ENCODE peak calls at places on chromosomes 5 and 9, in five cellular contexts. V, S, O, K and W are unnamed samples.

GRCh38 chr5:42656661-42657035 is 100.0 kb upstream of the CCDC152 start:
- DNase-seq in V (peak), O (no peak), K (no peak), S (no peak), W (no peak)

GRCh38 chr5:60533789-60534188 is 166.2 kb downstream of the DEPDC1B start:
- DNase-seq in O (no peak), V (no peak), K (no peak), S (no peak), W (no peak)

GRCh38 chr9:133516256-133516960 is 8.4 kb downstream of the MYMK start:
- DNase-seq in V (no peak), S (no peak), K (no peak), O (no peak), W (no peak)

GRCh38 chr5:96031811-96032261 is 70.2 kb upstream of the ELL2 start:
- DNase-seq in O (no peak), V (no peak), K (no peak), S (no peak), W (no peak)

GRCh38 chr5:24765219-24765618 is 120.4 kb upstream of the CDH10 start:
- DNase-seq in K (no peak), V (no peak), O (no peak), S (no peak), W (no peak)

GRCh38 chr5:110879675-110880074 is 140.9 kb downstream of the SLC25A46 start:
- DNase-seq in S (no peak), O (no peak), K (no peak), V (no peak), W (no peak)

GRCh38 chr5:1465966-1466471 is 20.8 kb upstream of the SLC6A3 start:
- DNase-seq in S (no peak), V (no peak), K (peak), O (no peak), W (no peak)

GRCh38 chr5:13976867-13977479 is 32.5 kb upstream of the DNAH5 start:
- DNase-seq in S (no peak), K (no peak), V (peak), O (peak), W (no peak)

DNA sequence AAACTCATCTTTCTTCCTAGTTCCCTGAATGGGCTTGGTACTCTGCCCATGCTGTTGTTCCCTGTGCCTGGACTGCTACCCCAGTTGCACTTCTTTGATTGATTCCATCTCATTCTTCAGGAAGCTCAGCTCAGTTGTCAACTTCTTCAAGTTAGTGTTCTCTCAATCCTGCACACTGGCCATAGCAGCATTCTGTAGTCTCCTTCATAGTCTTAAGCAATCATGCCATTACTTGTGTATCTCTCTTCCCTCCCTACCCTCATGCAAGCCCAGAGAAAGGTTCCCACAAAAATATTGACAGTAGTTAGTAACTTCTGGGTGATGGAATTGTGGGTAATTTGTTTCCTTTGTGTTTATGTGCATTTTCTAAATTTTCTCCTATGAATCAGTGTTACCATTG is 5.5 kb downstream of the KDM4C start:
- DNase-seq in S (no peak), K (no peak), V (no peak), O (no peak), W (no peak)
- H3K27ac ChIP-seq in S (no peak), K (no peak), V (no peak), O (no peak), W (no peak)

GRCh38 chr9:2018162-2018643 is 3.1 kb downstream of the SMARCA2 start:
- DNase-seq in O (no peak), K (no peak), V (no peak), S (no peak), W (no peak)

GRCh38 chr9:2018764-2019548 is 3.8 kb downstream of the SMARCA2 start:
- DNase-seq in O (no peak), S (no peak), V (no peak), K (no peak), W (no peak)

GRCh38 chr9:2016411-2017208 is 1.5 kb downstream of the SMARCA2 start:
- DNase-seq in O (peak), V (peak), K (peak), S (peak), W (peak)

GRCh38 chr9:2017209-2017458 is 2.0 kb downstream of the SMARCA2 start:
- DNase-seq in K (no peak), O (no peak), S (no peak), V (no peak), W (no peak)

DNA sequence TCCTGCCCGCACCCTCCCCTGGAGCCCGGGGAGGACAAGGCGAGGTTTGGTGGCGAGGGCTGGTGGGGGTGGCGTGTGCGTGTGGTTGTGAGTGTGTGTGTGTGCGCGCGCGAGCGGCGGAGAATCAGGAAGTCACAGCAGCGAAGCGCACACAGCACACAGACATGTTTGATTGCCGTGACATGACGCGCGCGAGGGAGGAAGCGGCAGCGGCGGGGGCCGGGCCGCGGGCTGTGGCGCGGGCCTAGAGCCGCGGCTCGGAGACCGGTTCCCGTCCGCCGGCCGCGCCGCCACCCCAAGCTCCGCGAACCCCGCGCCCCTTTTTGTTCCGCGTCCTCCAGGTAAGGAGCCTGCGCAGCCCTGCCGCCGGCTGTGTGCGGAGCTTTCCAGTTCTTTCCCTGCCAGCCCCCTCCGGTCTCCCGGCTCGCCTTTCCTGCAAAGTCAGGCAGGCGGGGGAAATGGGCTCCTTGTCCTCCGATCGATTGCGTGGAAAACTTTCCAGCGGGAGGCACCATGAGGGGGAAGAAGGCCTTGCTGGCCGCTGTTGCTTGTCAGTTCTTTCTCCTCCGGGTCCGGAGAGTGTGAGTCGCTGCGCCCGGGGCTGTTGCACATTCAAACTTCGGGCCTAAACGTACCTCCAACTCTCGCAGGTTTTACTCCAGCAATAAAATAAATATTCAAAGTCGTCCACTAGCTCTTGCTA is 2.5 kb downstream of the SMARCA2 start:
- DNase-seq in K (peak), V (peak), O (peak), S (peak), W (peak)
- H3K27ac ChIP-seq in K (peak), V (peak), O (no peak), S (peak), W (peak)

GRCh38 chr5:146041180-146041789 is 64.1 kb downstream of the PLAC8L1 start:
- DNase-seq in S (no peak), O (no peak), K (no peak), V (peak), W (no peak)
- H3K27ac ChIP-seq in S (peak), O (no peak), K (no peak), V (no peak), W (no peak)

DNA sequence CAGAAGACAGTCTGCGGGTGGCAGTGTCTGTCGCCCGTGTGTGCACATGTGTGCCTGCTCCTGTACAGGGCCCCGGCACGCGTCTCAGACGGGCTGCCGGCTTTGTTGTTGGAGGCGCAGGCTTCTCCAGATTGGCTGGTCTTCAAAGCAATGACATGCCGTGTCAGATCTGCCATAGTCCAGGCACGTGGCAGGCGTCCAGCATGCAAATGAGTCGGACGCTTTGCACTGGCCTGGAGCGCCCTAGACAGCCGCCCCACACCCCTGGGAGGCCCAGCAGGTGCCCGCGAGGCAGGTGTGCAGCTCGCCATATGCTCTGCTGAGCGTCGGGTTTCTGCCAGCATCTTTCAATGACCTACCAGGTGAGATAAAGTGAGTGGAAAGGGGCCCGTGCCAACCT is 71.5 kb downstream of the GADD45G start:
- DNase-seq in K (peak), S (peak), O (no peak), V (no peak), W (no peak)
- H3K27ac ChIP-seq in K (no peak), S (peak), O (no peak), V (no peak), W (no peak)

GRCh38 chr5:75961814-75962213 is 121.4 kb upstream of the SV2C start:
- DNase-seq in V (no peak), K (no peak), O (no peak), S (no peak), W (no peak)
- H3K27ac ChIP-seq in V (no peak), K (no peak), O (no peak), S (no peak), W (no peak)

GRCh38 chr5:71747182-71747581 is 28.1 kb downstream of the CARTPT start:
- DNase-seq in O (no peak), V (no peak), S (no peak), K (no peak), W (no peak)

GRCh38 chr5:71743135-71743534 is 24.1 kb downstream of the CARTPT start:
- DNase-seq in K (no peak), V (peak), S (no peak), O (no peak), W (no peak)

GRCh38 chr5:71748360-71748759 is 29.3 kb downstream of the CARTPT start:
- DNase-seq in V (no peak), S (peak), K (peak), O (no peak), W (peak)

GRCh38 chr5:71740015-71740753 is 21.1 kb downstream of the CARTPT start:
- DNase-seq in S (no peak), V (no peak), K (no peak), O (no peak), W (no peak)

DNA sequence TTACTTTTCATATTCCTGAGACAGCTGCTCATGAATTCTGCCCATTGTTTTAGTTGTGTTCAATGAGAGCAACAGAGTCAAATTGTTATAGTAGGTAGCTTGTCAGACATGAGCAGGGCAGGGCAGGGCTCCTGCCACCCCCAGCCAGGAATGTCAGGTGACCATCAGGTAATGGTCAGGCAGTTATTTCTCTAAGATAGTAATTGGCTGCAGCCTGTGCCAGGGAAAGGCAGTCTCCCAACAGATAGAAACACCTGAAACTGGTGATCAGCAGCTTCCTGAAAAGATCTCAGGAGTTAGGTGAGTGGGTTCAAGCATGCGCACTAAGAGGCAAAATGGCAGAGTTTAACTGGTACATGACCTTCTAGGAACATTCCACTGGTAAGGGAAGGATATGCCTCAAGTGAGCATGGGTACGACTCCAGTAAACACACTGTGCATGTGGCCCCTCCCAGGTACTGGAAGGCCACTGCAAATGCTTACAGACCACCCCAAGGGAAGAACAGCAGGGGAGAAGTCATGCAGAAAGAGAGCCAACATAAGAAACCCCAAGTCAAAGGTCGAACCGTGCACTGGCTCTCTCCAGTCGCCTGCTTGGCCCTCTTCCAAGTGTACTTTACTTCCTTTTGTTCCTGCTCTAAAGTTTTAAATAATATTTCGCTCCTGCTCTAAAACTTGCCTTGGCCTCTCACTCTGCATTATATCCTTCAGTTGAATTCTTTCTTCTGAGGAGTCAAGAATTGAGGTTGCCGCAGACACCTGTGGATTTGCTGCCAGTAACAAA is 25.1 kb downstream of the CARTPT start:
- DNase-seq in K (no peak), S (no peak), O (no peak), V (no peak), W (no peak)
- H3K27ac ChIP-seq in K (no peak), S (no peak), O (no peak), V (no peak), W (no peak)

DNA sequence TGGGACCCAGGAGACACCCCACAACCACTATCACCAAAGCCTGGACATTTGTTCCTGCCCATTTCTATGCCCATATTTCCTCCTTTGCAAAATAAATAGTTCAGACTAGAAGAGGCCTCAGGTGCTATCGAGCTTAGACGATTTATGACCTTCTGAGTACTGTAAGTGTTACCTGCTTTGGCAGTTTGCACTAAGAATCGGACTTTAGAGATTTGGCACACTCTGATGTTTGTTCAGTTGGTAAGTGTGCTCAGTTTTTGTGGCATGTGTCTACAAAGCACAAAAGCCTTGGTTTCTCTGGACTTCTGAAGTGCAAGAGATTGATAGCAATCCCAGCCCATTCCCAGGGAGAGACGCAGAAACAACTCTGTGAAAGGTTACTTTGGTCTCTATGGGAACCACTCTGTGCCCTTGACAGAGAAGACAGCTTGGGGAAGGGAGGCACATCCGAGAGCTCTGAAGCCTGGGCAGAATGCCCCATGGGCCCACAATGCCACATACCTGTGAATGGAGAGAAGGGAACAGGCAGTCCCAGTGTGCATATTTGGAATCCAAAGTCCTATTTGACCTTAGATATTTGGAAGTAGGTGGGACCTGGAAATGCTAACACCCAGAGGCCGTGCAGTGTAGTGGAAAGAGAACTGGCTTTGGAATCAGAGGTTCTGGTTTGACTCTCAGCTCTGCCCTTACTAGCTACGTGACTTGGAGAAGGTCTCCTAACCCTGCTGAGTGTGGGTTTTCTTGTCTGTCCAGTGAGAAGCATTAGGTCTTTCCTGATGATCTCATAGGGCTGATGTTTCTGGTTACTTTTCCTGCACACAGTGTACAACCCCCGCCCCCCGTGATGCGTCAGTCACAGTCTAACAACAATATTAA is 194.3 kb upstream of the VLDLR start:
- DNase-seq in O (no peak), S (peak), K (no peak), V (no peak), W (no peak)
- H3K27ac ChIP-seq in O (no peak), S (no peak), K (no peak), V (no peak), W (no peak)

GRCh38 chr5:149810856-149811255 is 80.7 kb downstream of the PPARGC1B start:
- DNase-seq in O (no peak), V (no peak), S (no peak), K (peak), W (no peak)
- H3K27ac ChIP-seq in O (no peak), V (no peak), S (peak), K (no peak), W (no peak)

GRCh38 chr9:116355153-116355827 is 201.7 kb downstream of the PAPPA start:
- DNase-seq in S (no peak), O (no peak), V (no peak), K (no peak), W (no peak)
- H3K27ac ChIP-seq in S (peak), O (no peak), V (no peak), K (peak), W (no peak)

DNA sequence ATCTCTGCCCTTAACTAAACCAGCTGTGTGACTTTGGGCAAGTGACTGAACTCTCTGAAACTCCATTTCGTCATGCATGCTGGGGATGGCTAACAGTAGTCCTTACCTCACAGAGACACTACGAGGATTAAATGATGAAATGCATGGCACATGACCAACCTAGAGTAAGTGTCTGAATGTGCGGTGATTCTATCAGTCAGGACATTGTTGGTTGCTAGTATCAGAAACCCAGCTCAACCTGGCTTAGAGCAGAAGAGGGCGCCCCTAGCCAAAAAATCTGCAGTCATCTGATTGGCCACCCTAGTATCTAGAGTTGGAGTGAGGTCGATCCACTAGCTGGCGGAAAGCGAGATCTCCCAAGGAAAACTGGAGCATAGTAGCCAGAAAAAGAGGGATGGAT is 25.2 kb downstream of the NEURL1B start:
- DNase-seq in K (peak), V (peak), S (no peak), O (no peak), W (no peak)
- H3K27ac ChIP-seq in K (no peak), V (no peak), S (peak), O (no peak), W (no peak)